ENCODE peak calls at places on chromosomes 7 and 10, in six cellular contexts. J is GM12891, L is ovary, G is A549, N is HCT116, U is NB4. H is an unnamed sample.
A peak's percentile ranks its signal among the peaks of the same experiment; 100 is the strongest.

GRCh38 chr7:144437370-144438191 is 34.1 kb upstream of the NOBOX start:
- DNase-seq in J (peak; percentile 7), L (peak; percentile 36), G (peak; percentile 18), N (peak; percentile 65), U (peak; percentile 74), H (peak; percentile 36)

GRCh38 chr10:63738410-63738809 is 217.2 kb downstream of the REEP3 start:
- DNase-seq in J (no peak), L (no peak), G (peak; percentile 24), N (peak; percentile 27), U (no peak), H (no peak)

GRCh38 chr10:60943372-60944158 is 420 bp downstream of the RHOBTB1 start:
- DNase-seq in J (peak; percentile 8), L (peak; percentile 86), G (peak; percentile 42), N (peak; percentile 3), U (no peak), H (peak; percentile 64)

GRCh38 chr10:129531195-129531968 is 64.3 kb downstream of the MGMT start:
- DNase-seq in J (no peak), L (no peak), G (no peak), N (peak; percentile 7), U (no peak), H (no peak)

GRCh38 chr7:55432937-55433784 is 68.0 kb downstream of the LANCL2 start:
- DNase-seq in J (no peak), L (no peak), G (peak; percentile 53), N (peak; percentile 40), U (peak; percentile 52), H (no peak)

GRCh38 chr7:7746419-7746818 is 28.0 kb upstream of the RPA3 start:
- DNase-seq in J (no peak), L (no peak), G (no peak), N (no peak), U (no peak), H (peak; percentile 47)

GRCh38 chr10:123154943-123155505 is 822 bp downstream of the BUB3 start:
- DNase-seq in J (no peak), L (no peak), G (no peak), N (peak; percentile 31), U (no peak), H (peak; percentile 84)

GRCh38 chr7:123460616-123461015 is 73.8 kb downstream of the IQUB start:
- DNase-seq in J (no peak), L (no peak), G (no peak), N (no peak), U (no peak), H (no peak)

GRCh38 chr7:98869374-98870070 is at the start of gene TMEM130:
- DNase-seq in J (no peak), L (no peak), G (no peak), N (no peak), U (no peak), H (no peak)

GRCh38 chr7:101707587-101707986 is 78.5 kb upstream of the MYL10 start:
- DNase-seq in J (no peak), L (no peak), G (no peak), N (no peak), U (no peak), H (no peak)

GRCh38 chr7:22660732-22661131 is 66.3 kb upstream of the IL6 start:
- DNase-seq in J (no peak), L (no peak), G (no peak), N (no peak), U (peak; percentile 36), H (peak; percentile 5)

GRCh38 chr10:60456053-60456452 is 66.4 kb upstream of the ANK3 start:
- DNase-seq in J (no peak), L (no peak), G (no peak), N (no peak), U (no peak), H (no peak)

GRCh38 chr7:47227762-47228177 is 354.1 kb downstream of the TNS3 start:
- DNase-seq in J (no peak), L (no peak), G (peak; percentile 38), N (peak; percentile 39), U (peak; percentile 100), H (no peak)

GRCh38 chr7:155644178-155644970 is at the start of gene RBM33:
- DNase-seq in J (peak; percentile 78), L (peak; percentile 85), G (peak; percentile 90), N (peak; percentile 71), U (peak; percentile 95), H (peak; percentile 95)

GRCh38 chr10:44958196-44958896 is 1.3 kb upstream of the RASSF4 start:
- DNase-seq in J (no peak), L (no peak), G (no peak), N (no peak), U (no peak), H (peak; percentile 9)

GRCh38 chr10:88943778-88944177 is 8.8 kb downstream of the ACTA2 start:
- DNase-seq in J (no peak), L (no peak), G (no peak), N (no peak), U (no peak), H (no peak)

GRCh38 chr7:114388021-114388420 is 26.6 kb upstream of the FOXP2 start:
- DNase-seq in J (no peak), L (no peak), G (no peak), N (no peak), U (no peak), H (no peak)

GRCh38 chr10:125694874-125695273 is 11.9 kb upstream of the TEX36 start:
- DNase-seq in J (no peak), L (no peak), G (peak; percentile 48), N (no peak), U (no peak), H (no peak)

GRCh38 chr7:83672157-83672556 is 23.2 kb upstream of the SEMA3E start:
- DNase-seq in J (no peak), L (no peak), G (no peak), N (no peak), U (no peak), H (no peak)

GRCh38 chr7:34091330-34091917 is 186.1 kb downstream of the BMPER start:
- DNase-seq in J (no peak), L (no peak), G (no peak), N (peak; percentile 43), U (peak; percentile 69), H (peak; percentile 62)

GRCh38 chr7:132065193-132065972 is 509.0 kb upstream of the PODXL start:
- DNase-seq in J (no peak), L (peak; percentile 66), G (peak; percentile 94), N (peak; percentile 39), U (no peak), H (no peak)

GRCh38 chr10:90837486-90837885 is 20.4 kb downstream of the HTR7 start:
- DNase-seq in J (no peak), L (no peak), G (no peak), N (no peak), U (no peak), H (no peak)

GRCh38 chr7:103680161-103681144 is 234.4 kb upstream of the SLC26A5 start:
- DNase-seq in J (no peak), L (no peak), G (no peak), N (no peak), U (no peak), H (no peak)

GRCh38 chr7:2431260-2431867 is 28.0 kb downstream of the CHST12 start:
- DNase-seq in J (no peak), L (no peak), G (peak; percentile 21), N (no peak), U (peak; percentile 75), H (peak; percentile 58)

GRCh38 chr7:79837915-79838314 is 296.7 kb upstream of the GNAI1 start:
- DNase-seq in J (no peak), L (no peak), G (no peak), N (no peak), U (no peak), H (no peak)

DNA sequence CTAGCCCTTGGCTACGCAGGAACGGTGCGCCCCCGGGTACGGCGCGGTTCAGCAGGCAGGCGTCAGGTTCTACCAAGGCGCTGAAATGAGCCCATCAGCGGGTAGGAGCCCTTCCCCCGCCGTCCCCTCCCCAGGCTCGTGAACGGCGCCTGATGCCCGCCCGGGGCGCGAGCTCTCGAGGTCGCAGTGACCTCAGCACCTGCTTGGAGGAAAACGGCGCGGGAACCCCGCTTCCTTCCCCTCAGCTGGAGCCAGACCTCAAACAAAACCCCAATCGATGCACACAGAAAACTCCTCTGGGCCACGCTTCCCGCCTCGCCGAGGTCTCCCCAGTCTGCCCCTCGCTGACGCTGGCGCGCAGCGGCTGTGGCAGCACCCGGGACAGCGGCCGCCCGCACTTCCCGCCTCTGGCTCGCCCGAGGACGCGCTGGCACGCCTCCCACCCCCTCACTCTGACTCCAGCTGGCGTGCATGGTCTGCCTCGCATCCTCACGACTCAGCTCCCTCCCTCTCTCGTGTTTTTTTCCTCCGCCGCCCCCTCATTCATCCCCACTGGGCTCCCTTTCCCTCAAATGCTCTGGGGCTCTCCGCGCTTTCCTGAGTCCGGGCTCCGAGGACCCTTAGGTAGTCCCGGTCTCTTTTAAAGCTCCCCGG is 524 bp upstream of the GAD2 start:
- DNase-seq in J (peak; percentile 53), L (no peak), G (peak; percentile 25), N (no peak), U (no peak), H (no peak)
- TF ChIP-seq POLR2A in J (no peak), L (no peak), G (no peak), N (no peak), U (no peak), H (no peak)

GRCh38 chr7:26190417-26190869 is 10.1 kb downstream of the HNRNPA2B1 start:
- DNase-seq in J (no peak), L (no peak), G (no peak), N (no peak), U (no peak), H (no peak)

GRCh38 chr7:26191974-26192479 is 8.5 kb downstream of the HNRNPA2B1 start:
- DNase-seq in J (no peak), L (no peak), G (no peak), N (no peak), U (no peak), H (no peak)

GRCh38 chr7:26191233-26191973 is 9.1 kb downstream of the HNRNPA2B1 start:
- DNase-seq in J (no peak), L (no peak), G (no peak), N (no peak), U (no peak), H (no peak)

GRCh38 chr7:26193432-26194206 is 6.9 kb downstream of the HNRNPA2B1 start:
- DNase-seq in J (no peak), L (no peak), G (no peak), N (no peak), U (no peak), H (no peak)

DNA sequence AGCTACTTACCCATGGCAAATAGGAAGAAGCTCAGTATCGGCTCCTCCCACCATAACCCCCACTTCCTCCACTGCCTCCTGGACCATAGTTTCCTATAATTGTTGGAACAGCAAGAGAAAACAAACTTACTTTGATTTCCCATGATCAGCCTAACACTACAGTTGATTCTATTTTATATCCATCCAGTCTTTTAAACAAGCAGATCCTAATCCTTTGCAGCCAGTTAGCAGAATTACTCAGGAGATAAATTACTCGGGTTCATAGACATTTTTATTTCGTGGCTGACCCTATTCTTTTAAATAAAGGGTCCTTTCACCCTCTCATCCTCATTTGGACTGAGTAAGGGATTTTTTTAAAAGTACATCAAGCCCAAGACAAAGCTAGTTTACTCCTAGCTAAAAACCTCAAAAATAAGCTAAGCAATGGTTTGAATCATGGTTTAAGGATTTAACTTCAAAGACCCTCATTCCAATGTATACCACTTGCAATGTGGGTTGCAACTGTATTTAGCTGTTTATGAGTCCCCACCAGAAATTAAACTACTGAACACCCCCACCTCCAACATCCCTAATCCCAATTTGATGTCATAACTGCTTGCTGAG is 8.0 kb downstream of the HNRNPA2B1 start:
- DNase-seq in J (no peak), L (no peak), G (no peak), N (no peak), U (peak; percentile 57), H (no peak)
- TF ChIP-seq POLR2A in J (peak; percentile 46), L (no peak), G (no peak), N (no peak), U (no peak), H (no peak)

GRCh38 chr10:100370976-100371706 is 24.1 kb downstream of the SCD start:
- DNase-seq in J (no peak), L (peak; percentile 61), G (peak; percentile 86), N (peak; percentile 93), U (peak; percentile 74), H (peak; percentile 93)
- TF ChIP-seq POLR2A in J (no peak), L (no peak), G (peak; percentile 38), N (no peak), U (peak; percentile 5), H (peak; percentile 66)

GRCh38 chr10:25170627-25171026 is 4.2 kb upstream of the GPR158 start:
- DNase-seq in J (no peak), L (no peak), G (no peak), N (no peak), U (no peak), H (no peak)
- TF ChIP-seq POLR2A in J (no peak), L (no peak), G (no peak), N (no peak), U (no peak), H (no peak)